ENCODE peak calls at places on chromosomes 11 and 22, in six cellular contexts. B is IMR-90, Q is H9, N is neuronal stem cell, L is mesendoderm, C is H1. A is an unnamed sample.
A peak's percentile ranks its signal among the peaks of the same experiment; 100 is the strongest.

GRCh38 chr11:127471662-127472061 is 471.1 kb upstream of the KIRREL3 start:
- DNase-seq in C (no peak), N (no peak), L (no peak), Q (no peak), B (no peak), A (no peak)

GRCh38 chr11:133579165-133580031 is 47.1 kb upstream of the OPCML start:
- DNase-seq in C (no peak), Q (peak; percentile 66), N (peak; percentile 20), L (peak; percentile 51), B (no peak), A (no peak)

GRCh38 chr11:74464746-74465145 is 2.6 kb downstream of the KCNE3 start:
- DNase-seq in Q (peak; percentile 10), B (no peak), L (no peak), C (no peak), N (no peak), A (no peak)

GRCh38 chr11:43765194-43765593 is 84.7 kb downstream of the HSD17B12 start:
- DNase-seq in L (no peak), C (no peak), Q (no peak), B (no peak), N (no peak), A (no peak)

GRCh38 chr11:132623496-132623895 is 908.8 kb downstream of the OPCML start:
- DNase-seq in Q (no peak), L (no peak), B (no peak), N (no peak), C (no peak), A (no peak)

GRCh38 chr11:124798991-124799383 is 1.2 kb downstream of the MSANTD2 start:
- DNase-seq in B (peak; percentile 77), N (no peak), L (peak; percentile 78), Q (no peak), C (no peak), A (peak; percentile 73)

GRCh38 chr11:4459470-4459869 is 10.4 kb downstream of the OR52K2 start:
- DNase-seq in Q (no peak), B (no peak), L (peak; percentile 44), C (no peak), N (no peak), A (no peak)

GRCh38 chr22:42670921-42671709 is 21.9 kb upstream of the CYB5R3 start:
- DNase-seq in B (no peak), L (no peak), N (no peak), C (no peak), Q (no peak), A (no peak)

GRCh38 chr11:96267001-96267489 is 76.0 kb downstream of the MAML2 start:
- DNase-seq in Q (no peak), B (no peak), N (no peak), L (no peak), C (no peak), A (no peak)

GRCh38 chr11:130318031-130318673 is 3.4 kb upstream of the ZBTB44 start:
- DNase-seq in C (no peak), Q (no peak), L (peak; percentile 24), B (no peak), N (no peak), A (no peak)

GRCh38 chr11:94595061-94595460 is 27.9 kb downstream of the PIWIL4 start:
- DNase-seq in Q (no peak), L (no peak), B (no peak), N (no peak), C (no peak), A (no peak)

GRCh38 chr11:86370922-86371614 is 3.6 kb upstream of the CCDC81 start:
- DNase-seq in N (no peak), Q (no peak), B (peak; percentile 40), L (peak; percentile 63), C (no peak), A (no peak)

GRCh38 chr22:47798229-47798628 is 1035.8 kb downstream of the TBC1D22A start:
- DNase-seq in Q (no peak), B (no peak), N (no peak), C (no peak), L (no peak), A (no peak)

GRCh38 chr11:95767498-95767897 is 22.1 kb downstream of the FAM76B start:
- DNase-seq in B (peak; percentile 79), C (no peak), L (no peak), N (no peak), Q (no peak), A (peak; percentile 72)

GRCh38 chr22:43013355-43014061 is 1.4 kb downstream of the PACSIN2 start:
- DNase-seq in C (no peak), N (no peak), Q (no peak), B (no peak), L (no peak), A (peak; percentile 60)

GRCh38 chr11:110230377-110230776 is 66.0 kb downstream of the RDX start:
- DNase-seq in C (no peak), Q (no peak), B (no peak), L (no peak), N (no peak), A (no peak)

GRCh38 chr11:9754041-9754471 is 90.2 kb downstream of the SWAP70 start:
- DNase-seq in Q (no peak), C (no peak), B (no peak), L (no peak), N (no peak), A (no peak)

GRCh38 chr11:60265373-60266214 is 14.9 kb upstream of the MS4A4A start:
- DNase-seq in L (peak; percentile 62), C (no peak), N (peak; percentile 54), Q (no peak), B (peak; percentile 7), A (peak; percentile 50)

GRCh38 chr11:131945695-131946094 is 575.3 kb downstream of the NTM start:
- DNase-seq in B (no peak), N (no peak), C (no peak), L (no peak), Q (no peak), A (no peak)

GRCh38 chr11:48172818-48173609 is 43.6 kb upstream of the OR4B1 start:
- DNase-seq in L (peak; percentile 82), C (peak; percentile 44), Q (peak; percentile 89), N (peak; percentile 53), B (peak; percentile 69), A (peak; percentile 65)

GRCh38 chr22:30266445-30267381 is at the start of gene OSM:
- DNase-seq in C (no peak), L (no peak), Q (no peak), B (no peak), N (no peak), A (no peak)

GRCh38 chr11:13277719-13278619 is at the start of gene BMAL1:
- DNase-seq in N (no peak), Q (peak; percentile 37), B (no peak), L (peak; percentile 44), C (no peak), A (peak; percentile 36)

GRCh38 chr11:57778318-57779037 is 16.9 kb downstream of the CTNND1 start:
- DNase-seq in N (peak; percentile 87), Q (peak; percentile 92), L (peak; percentile 99), C (peak; percentile 79), B (peak; percentile 98), A (peak; percentile 98)

GRCh38 chr11:61162092-61162935 is 1.1 kb upstream of the VPS37C start:
- DNase-seq in L (peak; percentile 49), N (no peak), C (no peak), Q (no peak), B (peak; percentile 44), A (peak; percentile 17)

GRCh38 chr11:78081583-78081982 is 1.9 kb upstream of the NDUFC2 start:
- DNase-seq in L (no peak), Q (no peak), C (no peak), B (no peak), N (no peak), A (no peak)

GRCh38 chr11:78078218-78079167 is 1.2 kb downstream of the NDUFC2 start:
- DNase-seq in L (no peak), Q (no peak), B (no peak), C (no peak), N (no peak), A (peak; percentile 12)

GRCh38 chr11:78079232-78080083 is at the start of gene NDUFC2:
- DNase-seq in B (peak; percentile 85), Q (peak; percentile 70), C (peak; percentile 27), N (peak; percentile 64), L (peak; percentile 79), A (peak; percentile 85)

GRCh38 chr11:78080818-78081495 is 1.3 kb upstream of the NDUFC2 start:
- DNase-seq in C (no peak), L (peak; percentile 52), B (peak; percentile 73), Q (no peak), N (no peak), A (peak; percentile 69)

GRCh38 chr11:78080084-78080817 is 589 bp upstream of the NDUFC2 start:
- DNase-seq in Q (no peak), L (no peak), B (no peak), N (no peak), C (no peak), A (no peak)
- H3K79me1 ChIP-seq in Q (no peaks in the 10 kb centered on the region), L (peaks cover 21% of the 10 kb centered on the region), B (peaks cover 45% of the 10 kb centered on the region), N (peaks cover 3% of the 10 kb centered on the region), C (peaks cover 20% of the 10 kb centered on the region), A (no peaks in the 10 kb centered on the region)

GRCh38 chr22:19747574-19747973 is 13.0 kb upstream of the TBX1 start:
- DNase-seq in Q (no peak), N (no peak), L (no peak), C (no peak), B (no peak), A (no peak)

GRCh38 chr22:19749876-19750275 is 10.7 kb upstream of the TBX1 start:
- DNase-seq in Q (no peak), C (no peak), B (no peak), N (no peak), L (no peak), A (no peak)

GRCh38 chr22:19748139-19748538 is 12.4 kb upstream of the TBX1 start:
- DNase-seq in L (no peak), N (no peak), Q (no peak), B (no peak), C (no peak), A (no peak)

GRCh38 chr22:19750666-19751490 is 9.7 kb upstream of the TBX1 start:
- DNase-seq in Q (no peak), B (peak; percentile 76), N (no peak), L (no peak), C (no peak), A (peak; percentile 49)

DNA sequence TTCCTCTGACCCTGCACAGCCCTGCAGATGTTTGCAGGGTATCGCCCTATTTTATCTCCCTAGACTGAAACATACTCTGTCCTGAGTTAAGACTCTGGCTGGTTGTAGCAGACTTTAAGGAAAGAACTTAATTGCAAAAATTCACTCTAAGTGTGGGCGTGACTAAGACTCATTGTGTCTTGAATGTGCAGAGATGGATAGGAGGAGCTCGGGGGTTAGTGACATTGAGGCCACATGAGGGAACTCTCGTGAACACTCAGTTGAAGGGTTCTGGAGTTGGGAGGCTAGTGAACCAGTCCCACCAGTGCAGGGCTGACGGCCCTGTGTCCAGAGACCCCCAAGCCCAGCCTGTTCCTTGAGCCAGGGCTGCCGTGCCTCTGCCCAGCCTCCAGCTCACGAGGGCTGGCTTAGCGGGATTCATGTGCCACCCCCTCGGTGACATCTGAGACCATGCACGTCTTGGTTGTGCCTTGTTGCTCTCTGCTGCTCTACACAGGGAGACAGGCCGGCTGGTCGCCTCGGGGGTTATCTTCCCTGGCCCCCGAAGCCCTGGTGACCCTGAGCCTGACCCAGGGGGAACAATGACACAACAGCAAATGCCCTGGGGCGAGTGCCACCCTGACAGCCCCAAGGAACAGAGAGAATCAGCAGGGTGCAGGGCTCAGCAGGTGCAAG is 11.4 kb upstream of the TBX1 start:
- DNase-seq in C (no peak), Q (no peak), B (no peak), N (no peak), L (no peak), A (no peak)
- H3K79me1 ChIP-seq in C (no peaks in the 10 kb centered on the region), Q (no peaks in the 10 kb centered on the region), B (no peaks in the 10 kb centered on the region), N (peaks cover 11% of the 10 kb centered on the region), L (no peaks in the 10 kb centered on the region), A (no peaks in the 10 kb centered on the region)

GRCh38 chr22:49951986-49952896 is 8.3 kb upstream of the PIM3 start:
- DNase-seq in B (peak; percentile 81), N (no peak), L (peak; percentile 90), C (no peak), Q (peak; percentile 51), A (peak; percentile 78)
- H3K79me1 ChIP-seq in B (peaks cover 4% of the 10 kb centered on the region), N (no peaks in the 10 kb centered on the region), L (no peaks in the 10 kb centered on the region), C (no peaks in the 10 kb centered on the region), Q (no peaks in the 10 kb centered on the region), A (no peaks in the 10 kb centered on the region)

GRCh38 chr22:39238966-39239510 is 5.7 kb downstream of the PDGFB start:
- DNase-seq in Q (no peak), L (no peak), B (no peak), C (no peak), N (no peak), A (no peak)
- H3K79me1 ChIP-seq in Q (no peaks in the 10 kb centered on the region), L (peaks cover 3% of the 10 kb centered on the region), B (no peaks in the 10 kb centered on the region), C (no peaks in the 10 kb centered on the region), N (no peaks in the 10 kb centered on the region), A (peaks cover 22% of the 10 kb centered on the region)